ENCODE peak calls at places on chromosomes 3 and 15, in four cellular contexts. O, B, R and U are unnamed samples.

GRCh38 chr15:50911641-50912040 is 3.2 kb downstream of the AP4E1 start:
- DNase-seq in O (no peak), B (no peak), R (no peak), U (no peak)

GRCh38 chr15:76398301-76398700 is 61.7 kb downstream of the ISL2 start:
- DNase-seq in O (no peak), B (no peak), R (no peak), U (no peak)

GRCh38 chr15:78083186-78083585 is 5.7 kb upstream of the TBC1D2B start:
- DNase-seq in O (no peak), B (no peak), R (no peak), U (no peak)

GRCh38 chr3:13706451-13706850 is 157.5 kb downstream of the FBLN2 start:
- DNase-seq in O (peak), B (no peak), R (no peak), U (peak)

GRCh38 chr3:53350652-53351051 is 3.3 kb upstream of the DCP1A start:
- DNase-seq in O (no peak), B (peak), R (peak), U (no peak)

GRCh38 chr15:80173022-80173759 is 20.4 kb downstream of the FAH start:
- DNase-seq in O (peak), B (peak), R (peak), U (peak)

GRCh38 chr3:73431136-73431933 is 193.4 kb downstream of the PDZRN3 start:
- DNase-seq in O (no peak), B (no peak), R (no peak), U (no peak)

GRCh38 chr15:76204916-76205460 is 106.3 kb downstream of the ETFA start:
- DNase-seq in O (no peak), B (no peak), R (no peak), U (no peak)

GRCh38 chr3:196537319-196537984 is 22.3 kb upstream of the SMCO1 start:
- DNase-seq in O (no peak), B (peak), R (no peak), U (peak)

GRCh38 chr15:48925714-48926223 is 38.0 kb downstream of the SHC4 start:
- DNase-seq in O (no peak), B (peak), R (peak), U (no peak)

GRCh38 chr15:64351265-64351664 is 4.7 kb downstream of the CSNK1G1 start:
- DNase-seq in O (no peak), B (peak), R (peak), U (no peak)

GRCh38 chr3:42067324-42067723 is 23.8 kb upstream of the TRAK1 start:
- DNase-seq in O (no peak), B (no peak), R (peak), U (no peak)

GRCh38 chr15:42194502-42194901 is 13.6 kb downstream of the VPS39 start:
- DNase-seq in O (no peak), B (peak), R (peak), U (no peak)

GRCh38 chr15:30991301-30992072 is at the start of gene MTMR10:
- DNase-seq in O (peak), B (peak), R (peak), U (peak)
- TF ChIP-seq CTCF in O (no peak), B (no peak), R (no peak), U (no peak)

GRCh38 chr15:62120776-62121175 is 44.3 kb downstream of the C2CD4B start:
- DNase-seq in O (no peak), B (no peak), R (no peak), U (no peak)
- TF ChIP-seq CTCF in O (no peak), B (no peak), R (no peak), U (no peak)

GRCh38 chr3:51982838-51983577 is at the start of gene ACY1:
- DNase-seq in O (peak), B (peak), R (peak), U (peak)

GRCh38 chr3:51980253-51980652 is 3.1 kb upstream of the ACY1 start:
- DNase-seq in O (no peak), B (no peak), R (no peak), U (no peak)

GRCh38 chr3:51984269-51984647 is 923 bp downstream of the ACY1 start:
- DNase-seq in O (no peak), B (no peak), R (no peak), U (no peak)

GRCh38 chr3:51983578-51984268 is 388 bp downstream of the ACY1 start:
- DNase-seq in O (no peak), B (no peak), R (no peak), U (no peak)

GRCh38 chr3:51982352-51982837 is 940 bp upstream of the ACY1 start:
- DNase-seq in O (no peak), B (peak), R (no peak), U (peak)
- TF ChIP-seq CTCF in O (peak), B (peak), R (peak), U (no peak)

DNA sequence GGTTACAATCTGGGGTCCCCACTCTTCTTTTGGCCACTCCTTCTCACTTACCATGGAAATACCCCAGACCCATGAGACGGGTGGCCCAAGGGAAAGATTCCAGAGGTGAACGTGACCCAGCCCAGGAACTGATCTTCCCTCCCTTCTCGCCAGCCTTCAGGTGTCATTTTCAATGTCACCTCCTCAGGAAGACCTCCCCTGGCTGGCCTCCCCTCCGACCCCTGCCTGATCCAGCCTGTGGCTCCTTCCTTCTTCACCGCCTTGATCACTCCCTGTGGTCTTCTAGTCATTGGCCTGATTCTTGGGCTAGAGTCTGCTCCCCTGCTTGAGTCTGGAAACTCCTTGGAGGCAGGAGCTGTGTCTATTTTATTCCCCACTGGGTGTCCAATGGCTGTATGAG is 146.1 kb downstream of the SMAD6 start:
- DNase-seq in O (peak), B (no peak), R (no peak), U (no peak)
- TF ChIP-seq CTCF in O (no peak), B (no peak), R (no peak), U (no peak)

DNA sequence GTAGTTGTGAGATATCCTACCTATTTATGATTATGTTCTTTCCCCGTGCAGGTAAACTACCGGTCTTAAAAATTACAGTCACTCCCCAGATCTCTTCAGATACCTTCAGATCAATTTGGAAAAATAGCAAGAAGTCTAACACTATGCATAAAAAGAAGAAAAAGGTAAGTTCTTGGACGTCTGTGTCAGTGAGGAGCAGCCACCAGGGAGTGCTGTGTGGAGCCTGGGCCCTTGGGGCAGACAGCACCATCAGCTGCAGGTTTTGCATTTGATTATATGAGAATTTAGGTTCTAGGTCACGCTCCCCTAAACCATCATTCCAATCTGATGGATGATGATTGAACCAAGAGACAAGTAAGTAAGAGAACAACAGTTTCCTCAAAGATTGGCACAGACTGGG is 8.9 kb upstream of the RNF7 start:
- DNase-seq in O (no peak), B (no peak), R (no peak), U (no peak)
- TF ChIP-seq CTCF in O (no peak), B (peak), R (peak), U (no peak)

GRCh38 chr3:51819709-51820406 is 40.8 kb upstream of the IQCF6 start:
- DNase-seq in O (no peak), B (peak), R (no peak), U (no peak)
- TF ChIP-seq CTCF in O (no peak), B (peak), R (peak), U (no peak)

GRCh38 chr3:157888040-157888439 is 218.2 kb downstream of the SHOX2 start:
- DNase-seq in O (no peak), B (peak), R (no peak), U (no peak)
- TF ChIP-seq CTCF in O (no peak), B (peak), R (peak), U (no peak)